ENCODE peak calls at places on chromosome 15, in four cellular contexts. One of them, this sample, is unnamed.

GRCh38 chr15:100903191-100903590 is 16.0 kb upstream of the LRRK1 start:
- DNase-seq in omental fat pad: no peak
- DNase-seq in NCI-H2081: no peak
- DNase-seq in ELR: no peak
- DNase-seq in this sample: no peak

GRCh38 chr15:100763764-100764750 is 115.6 kb upstream of the ALDH1A3 start:
- DNase-seq in NCI-H2081: no peak
- DNase-seq in omental fat pad: no peak
- DNase-seq in ELR: no peak
- DNase-seq in this sample: no peak

GRCh38 chr15:73346735-73347312 is 21.9 kb downstream of the HCN4 start:
- DNase-seq in omental fat pad: peak
- DNase-seq in NCI-H2081: no peak
- DNase-seq in ELR: peak
- DNase-seq in this sample: peak

GRCh38 chr15:70050970-70051369 is 46.7 kb downstream of the TLE3 start:
- DNase-seq in ELR: no peak
- DNase-seq in omental fat pad: no peak
- DNase-seq in NCI-H2081: no peak
- DNase-seq in this sample: no peak

GRCh38 chr15:73927003-73927475 is 777 bp downstream of the LOXL1 start:
- DNase-seq in NCI-H2081: peak
- DNase-seq in ELR: peak
- DNase-seq in omental fat pad: no peak
- DNase-seq in this sample: no peak

GRCh38 chr15:101016581-101016980 is 97.4 kb downstream of the LRRK1 start:
- DNase-seq in omental fat pad: no peak
- DNase-seq in NCI-H2081: no peak
- DNase-seq in ELR: no peak
- DNase-seq in this sample: peak

GRCh38 chr15:40283615-40284306 is 897 bp upstream of the ANKRD63 start:
- DNase-seq in ELR: no peak
- DNase-seq in NCI-H2081: no peak
- DNase-seq in omental fat pad: no peak
- DNase-seq in this sample: no peak

GRCh38 chr15:76398301-76398700 is 61.7 kb downstream of the ISL2 start:
- DNase-seq in omental fat pad: no peak
- DNase-seq in ELR: no peak
- DNase-seq in NCI-H2081: peak
- DNase-seq in this sample: no peak

GRCh38 chr15:68204776-68205557 is at the start of gene CALML4:
- DNase-seq in omental fat pad: peak
- DNase-seq in ELR: no peak
- DNase-seq in NCI-H2081: peak
- DNase-seq in this sample: no peak

GRCh38 chr15:79168922-79169322 is 78.3 kb upstream of the RASGRF1 start:
- DNase-seq in omental fat pad: no peak
- DNase-seq in ELR: peak
- DNase-seq in NCI-H2081: peak
- DNase-seq in this sample: no peak